ENCODE peak calls at places on chromosomes 3 and 15, in seven cellular contexts. M is IMR-90, W is SK-N-SH, N is Karpas-422, F is fibroblast of lung, C is K562, G is astrocyte. I is an unnamed sample.

GRCh38 chr15:44541282-44541958 is 4.5 kb downstream of the EIF3J start:
- DNase-seq in C (no peak), M (peak), G (peak), N (no peak), W (no peak), F (peak), I (no peak)

GRCh38 chr3:36895488-36896409 is 49.1 kb downstream of the TRANK1 start:
- DNase-seq in M (no peak), F (no peak), G (no peak), N (peak), C (no peak), W (no peak), I (no peak)

GRCh38 chr3:173875790-173876189 is 478.2 kb downstream of the NLGN1 start:
- DNase-seq in N (no peak), F (no peak), W (no peak), G (no peak), M (no peak), C (no peak), I (no peak)

GRCh38 chr3:163879172-163879571 is 1199.1 kb downstream of the SI start:
- DNase-seq in W (no peak), N (no peak), G (no peak), M (no peak), C (no peak), F (no peak), I (no peak)

GRCh38 chr3:141335531-141336042 is 32.7 kb upstream of the ZBTB38 start:
- DNase-seq in W (no peak), M (peak), F (no peak), G (no peak), C (no peak), N (no peak), I (no peak)

GRCh38 chr3:3237979-3238378 is 58.5 kb upstream of the CRBN start:
- DNase-seq in N (no peak), M (no peak), F (no peak), C (no peak), G (no peak), W (no peak), I (no peak)

GRCh38 chr3:85533586-85533985 is 574.8 kb downstream of the CADM2 start:
- DNase-seq in G (no peak), N (no peak), F (no peak), W (no peak), M (no peak), C (no peak), I (no peak)

GRCh38 chr3:54713455-54713854 is 214.4 kb downstream of the LRTM1 start:
- DNase-seq in G (no peak), N (no peak), F (no peak), C (no peak), W (no peak), M (no peak), I (no peak)

GRCh38 chr15:76905013-76905839 is at the start of gene SCAPER:
- DNase-seq in G (peak), C (peak), W (peak), F (peak), N (peak), M (peak), I (peak)

GRCh38 chr15:76905855-76906254 is 715 bp upstream of the SCAPER start:
- DNase-seq in W (peak), C (no peak), N (no peak), G (no peak), M (no peak), F (no peak), I (no peak)

GRCh38 chr15:76901965-76902364 is 3.2 kb downstream of the SCAPER start:
- DNase-seq in M (no peak), N (no peak), W (no peak), G (no peak), F (no peak), C (no peak), I (no peak)

GRCh38 chr15:76903251-76903681 is 1.9 kb downstream of the SCAPER start:
- DNase-seq in C (no peak), G (peak), M (peak), F (peak), N (peak), W (peak), I (peak)

GRCh38 chr15:76904461-76905012 is 603 bp downstream of the SCAPER start:
- DNase-seq in G (no peak), N (peak), W (peak), F (peak), C (no peak), M (peak), I (peak)
- H3K9ac ChIP-seq in G (peak), N (peak), W (peak), F (peak), C (peak), M (peak), I (peak)

DNA sequence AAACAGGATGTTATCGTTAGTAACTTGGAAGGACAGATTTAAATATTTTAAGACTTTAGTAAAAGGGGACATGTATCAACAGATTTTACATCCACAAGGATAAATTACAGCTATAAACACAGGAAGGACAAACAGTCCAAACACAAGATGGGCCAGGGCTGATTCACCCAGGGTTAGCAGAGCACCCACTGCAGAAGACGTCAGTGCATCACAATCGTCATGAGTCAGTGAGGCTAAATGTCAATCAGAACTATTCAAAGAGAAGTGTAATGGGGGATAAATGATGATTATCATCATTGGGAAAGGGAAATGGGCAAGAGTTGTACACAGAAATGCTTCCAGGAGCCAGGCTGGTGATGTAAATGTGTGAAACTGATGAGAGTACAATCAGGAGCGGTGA is 226.8 kb downstream of the PLCL2 start:
- DNase-seq in M (peak), C (no peak), N (no peak), W (no peak), F (peak), G (peak), I (no peak)
- H3K9ac ChIP-seq in M (no peak), C (no peak), N (no peak), W (no peak), F (no peak), G (no peak), I (no peak)

GRCh38 chr15:32994810-32995424 is 199.6 kb downstream of the FMN1 start:
- DNase-seq in M (peak), G (peak), W (peak), N (peak), C (peak), F (peak), I (peak)
- H3K9ac ChIP-seq in M (peak), G (peak), W (peak), N (no peak), C (no peak), F (no peak), I (no peak)

GRCh38 chr3:192514081-192514753 is 213.1 kb downstream of the FGF12 start:
- DNase-seq in N (no peak), C (peak), G (peak), F (peak), M (no peak), W (peak), I (peak)

GRCh38 chr3:192516850-192517249 is 210.5 kb downstream of the FGF12 start:
- DNase-seq in W (no peak), M (no peak), N (no peak), F (no peak), G (no peak), C (no peak), I (no peak)

GRCh38 chr3:192514754-192515660 is 212.3 kb downstream of the FGF12 start:
- DNase-seq in N (no peak), C (no peak), G (no peak), M (no peak), W (peak), F (no peak), I (peak)

GRCh38 chr3:192515661-192516040 is 211.7 kb downstream of the FGF12 start:
- DNase-seq in G (no peak), F (no peak), W (no peak), C (no peak), N (no peak), M (no peak), I (peak)
- H3K9ac ChIP-seq in G (no peak), F (no peak), W (no peak), C (no peak), N (no peak), M (no peak), I (no peak)

GRCh38 chr3:112619295-112619694 is 21.6 kb downstream of the CCDC80 start:
- DNase-seq in N (no peak), C (no peak), F (peak), M (peak), G (no peak), W (no peak), I (no peak)
- H3K9ac ChIP-seq in N (no peak), C (no peak), F (no peak), M (no peak), G (peak), W (no peak), I (no peak)